ENCODE peak calls at places on chromosomes 11 and 22, in eight cellular contexts. One of them, this sample, is unnamed.

GRCh38 chr11:32029721-32030120 is 61.2 kb upstream of the RCN1 start:
- DNase-seq in astrocyte of the cerebellum: no peak
- DNase-seq in WTC11: no peak
- DNase-seq in body of pancreas: no peak
- DNase-seq in prostate gland: no peak
- DNase-seq in epithelial cell of esophagus: no peak
- DNase-seq in fibroblast of pulmonary artery: no peak
- DNase-seq in omental fat pad: no peak
- DNase-seq in this sample: no peak

GRCh38 chr22:48459859-48460823 is 1367.5 kb downstream of the BRD1 start:
- DNase-seq in body of pancreas: no peak
- DNase-seq in epithelial cell of esophagus: no peak
- DNase-seq in WTC11: no peak
- DNase-seq in prostate gland: no peak
- DNase-seq in omental fat pad: no peak
- DNase-seq in astrocyte of the cerebellum: no peak
- DNase-seq in fibroblast of pulmonary artery: no peak
- DNase-seq in this sample: no peak

GRCh38 chr11:44266056-44266780 is 43.7 kb downstream of the ALX4 start:
- DNase-seq in fibroblast of pulmonary artery: no peak
- DNase-seq in body of pancreas: no peak
- DNase-seq in WTC11: no peak
- DNase-seq in epithelial cell of esophagus: no peak
- DNase-seq in omental fat pad: no peak
- DNase-seq in astrocyte of the cerebellum: no peak
- DNase-seq in prostate gland: no peak
- DNase-seq in this sample: no peak

GRCh38 chr11:43644626-43645299 is 35.8 kb upstream of the HSD17B12 start:
- DNase-seq in omental fat pad: no peak
- DNase-seq in WTC11: no peak
- DNase-seq in body of pancreas: no peak
- DNase-seq in prostate gland: no peak
- DNase-seq in astrocyte of the cerebellum: no peak
- DNase-seq in fibroblast of pulmonary artery: peak
- DNase-seq in epithelial cell of esophagus: peak
- DNase-seq in this sample: peak

GRCh38 chr11:58575377-58576020 is at the start of gene LPXN:
- DNase-seq in omental fat pad: no peak
- DNase-seq in epithelial cell of esophagus: peak
- DNase-seq in body of pancreas: no peak
- DNase-seq in prostate gland: no peak
- DNase-seq in fibroblast of pulmonary artery: peak
- DNase-seq in astrocyte of the cerebellum: no peak
- DNase-seq in WTC11: no peak
- DNase-seq in this sample: peak

GRCh38 chr11:94132152-94132558 is 3.5 kb downstream of the PANX1 start:
- DNase-seq in body of pancreas: no peak
- DNase-seq in astrocyte of the cerebellum: peak
- DNase-seq in WTC11: no peak
- DNase-seq in fibroblast of pulmonary artery: peak
- DNase-seq in omental fat pad: peak
- DNase-seq in prostate gland: no peak
- DNase-seq in epithelial cell of esophagus: peak
- DNase-seq in this sample: no peak

GRCh38 chr11:96704847-96705246 is 315.0 kb downstream of the JRKL start:
- DNase-seq in omental fat pad: no peak
- DNase-seq in body of pancreas: no peak
- DNase-seq in epithelial cell of esophagus: no peak
- DNase-seq in WTC11: no peak
- DNase-seq in astrocyte of the cerebellum: no peak
- DNase-seq in fibroblast of pulmonary artery: peak
- DNase-seq in prostate gland: no peak
- DNase-seq in this sample: no peak

GRCh38 chr11:130904380-130904779 is 11.9 kb downstream of the SNX19 start:
- DNase-seq in prostate gland: no peak
- DNase-seq in epithelial cell of esophagus: peak
- DNase-seq in omental fat pad: no peak
- DNase-seq in fibroblast of pulmonary artery: peak
- DNase-seq in body of pancreas: no peak
- DNase-seq in astrocyte of the cerebellum: no peak
- DNase-seq in WTC11: no peak
- DNase-seq in this sample: no peak

GRCh38 chr22:38267086-38267485 is 5.7 kb downstream of the TMEM184B start:
- DNase-seq in astrocyte of the cerebellum: no peak
- DNase-seq in fibroblast of pulmonary artery: peak
- DNase-seq in prostate gland: no peak
- DNase-seq in epithelial cell of esophagus: no peak
- DNase-seq in omental fat pad: no peak
- DNase-seq in WTC11: no peak
- DNase-seq in body of pancreas: no peak
- DNase-seq in this sample: peak

GRCh38 chr11:102226702-102227101 is 90.6 kb upstream of the BIRC3 start:
- DNase-seq in prostate gland: peak
- DNase-seq in WTC11: no peak
- DNase-seq in omental fat pad: no peak
- DNase-seq in astrocyte of the cerebellum: peak
- DNase-seq in body of pancreas: no peak
- DNase-seq in epithelial cell of esophagus: peak
- DNase-seq in fibroblast of pulmonary artery: peak
- DNase-seq in this sample: no peak

GRCh38 chr22:47084226-47084625 is 321.8 kb downstream of the TBC1D22A start:
- DNase-seq in epithelial cell of esophagus: no peak
- DNase-seq in astrocyte of the cerebellum: no peak
- DNase-seq in fibroblast of pulmonary artery: no peak
- DNase-seq in WTC11: peak
- DNase-seq in prostate gland: no peak
- DNase-seq in omental fat pad: no peak
- DNase-seq in body of pancreas: no peak
- DNase-seq in this sample: no peak

GRCh38 chr11:38323961-38324761 is 1726.1 kb upstream of the RAG2 start:
- DNase-seq in omental fat pad: no peak
- DNase-seq in astrocyte of the cerebellum: no peak
- DNase-seq in fibroblast of pulmonary artery: no peak
- DNase-seq in body of pancreas: no peak
- DNase-seq in prostate gland: no peak
- DNase-seq in epithelial cell of esophagus: peak
- DNase-seq in WTC11: no peak
- DNase-seq in this sample: no peak

DNA sequence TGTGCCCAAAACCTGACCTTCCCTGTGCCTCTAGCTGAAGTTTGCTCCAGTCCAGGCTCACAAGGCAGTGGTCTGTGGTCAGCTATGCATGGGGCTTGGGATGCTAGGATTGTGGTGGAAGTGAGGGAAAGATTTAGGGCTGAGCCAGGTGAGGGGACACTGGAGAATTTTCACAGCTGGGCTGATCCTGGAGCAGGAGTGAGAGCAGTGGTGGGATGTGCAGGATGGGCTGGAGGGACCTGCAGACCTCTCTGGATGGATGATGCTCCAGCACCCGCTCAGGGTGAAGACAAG is 23.9 kb upstream of the KDM2A start:
- DNase-seq in fibroblast of pulmonary artery: no peak
- DNase-seq in omental fat pad: no peak
- DNase-seq in astrocyte of the cerebellum: no peak
- DNase-seq in body of pancreas: no peak
- DNase-seq in epithelial cell of esophagus: no peak
- DNase-seq in prostate gland: no peak
- DNase-seq in WTC11: no peak
- DNase-seq in this sample: no peak
- TF ChIP-seq CTCF in fibroblast of pulmonary artery: no peak
- TF ChIP-seq CTCF in omental fat pad: no peak
- TF ChIP-seq CTCF in astrocyte of the cerebellum: no peak
- TF ChIP-seq CTCF in body of pancreas: no peak
- TF ChIP-seq CTCF in epithelial cell of esophagus: peak
- TF ChIP-seq CTCF in prostate gland: no peak
- TF ChIP-seq CTCF in WTC11: peak
- TF ChIP-seq CTCF in this sample: no peak

GRCh38 chr11:78313181-78313788 is 104.3 kb downstream of the GAB2 start:
- DNase-seq in epithelial cell of esophagus: peak
- DNase-seq in fibroblast of pulmonary artery: peak
- DNase-seq in prostate gland: no peak
- DNase-seq in body of pancreas: no peak
- DNase-seq in omental fat pad: no peak
- DNase-seq in astrocyte of the cerebellum: peak
- DNase-seq in WTC11: no peak
- DNase-seq in this sample: no peak

GRCh38 chr11:78315724-78316123 is 101.9 kb downstream of the GAB2 start:
- DNase-seq in WTC11: no peak
- DNase-seq in body of pancreas: no peak
- DNase-seq in prostate gland: no peak
- DNase-seq in omental fat pad: no peak
- DNase-seq in astrocyte of the cerebellum: no peak
- DNase-seq in epithelial cell of esophagus: no peak
- DNase-seq in fibroblast of pulmonary artery: no peak
- DNase-seq in this sample: no peak

GRCh38 chr11:78312712-78313111 is 104.9 kb downstream of the GAB2 start:
- DNase-seq in body of pancreas: no peak
- DNase-seq in epithelial cell of esophagus: no peak
- DNase-seq in WTC11: no peak
- DNase-seq in omental fat pad: no peak
- DNase-seq in prostate gland: no peak
- DNase-seq in astrocyte of the cerebellum: no peak
- DNase-seq in fibroblast of pulmonary artery: no peak
- DNase-seq in this sample: no peak

GRCh38 chr11:78313898-78314297 is 103.7 kb downstream of the GAB2 start:
- DNase-seq in omental fat pad: no peak
- DNase-seq in astrocyte of the cerebellum: no peak
- DNase-seq in WTC11: no peak
- DNase-seq in prostate gland: no peak
- DNase-seq in body of pancreas: no peak
- DNase-seq in fibroblast of pulmonary artery: no peak
- DNase-seq in epithelial cell of esophagus: peak
- DNase-seq in this sample: no peak

DNA sequence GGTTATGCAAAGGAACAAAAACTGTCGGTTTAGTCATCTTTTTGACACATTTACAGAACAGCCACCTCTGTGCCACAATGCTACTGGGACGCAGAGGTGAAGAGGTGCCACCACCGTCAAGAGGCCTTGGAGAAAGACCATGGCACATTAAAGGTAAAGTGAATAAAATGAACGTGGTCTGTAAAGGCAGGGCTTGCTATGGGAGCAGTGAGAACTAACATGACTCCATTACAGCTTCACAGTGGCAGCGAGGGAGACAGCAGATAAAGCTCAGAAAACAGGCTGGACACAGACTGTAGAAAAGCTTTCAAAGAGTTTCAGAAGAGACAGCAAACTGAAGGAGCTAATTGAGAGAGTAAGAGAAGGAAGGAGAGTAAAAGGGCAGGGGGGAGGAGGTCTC is 102.9 kb downstream of the GAB2 start:
- DNase-seq in body of pancreas: no peak
- DNase-seq in prostate gland: no peak
- DNase-seq in fibroblast of pulmonary artery: no peak
- DNase-seq in WTC11: no peak
- DNase-seq in omental fat pad: no peak
- DNase-seq in astrocyte of the cerebellum: no peak
- DNase-seq in epithelial cell of esophagus: no peak
- DNase-seq in this sample: no peak
- TF ChIP-seq CTCF in body of pancreas: no peak
- TF ChIP-seq CTCF in prostate gland: no peak
- TF ChIP-seq CTCF in fibroblast of pulmonary artery: no peak
- TF ChIP-seq CTCF in WTC11: no peak
- TF ChIP-seq CTCF in omental fat pad: no peak
- TF ChIP-seq CTCF in astrocyte of the cerebellum: no peak
- TF ChIP-seq CTCF in epithelial cell of esophagus: no peak
- TF ChIP-seq CTCF in this sample: no peak

GRCh38 chr22:16783930-16784354 is 41.3 kb downstream of the XKR3 start:
- DNase-seq in body of pancreas: no peak
- DNase-seq in epithelial cell of esophagus: no peak
- DNase-seq in WTC11: no peak
- DNase-seq in omental fat pad: no peak
- DNase-seq in fibroblast of pulmonary artery: no peak
- DNase-seq in prostate gland: no peak
- DNase-seq in astrocyte of the cerebellum: no peak
- DNase-seq in this sample: no peak
- TF ChIP-seq CTCF in body of pancreas: no peak
- TF ChIP-seq CTCF in epithelial cell of esophagus: peak
- TF ChIP-seq CTCF in WTC11: peak
- TF ChIP-seq CTCF in omental fat pad: no peak
- TF ChIP-seq CTCF in fibroblast of pulmonary artery: no peak
- TF ChIP-seq CTCF in prostate gland: no peak
- TF ChIP-seq CTCF in astrocyte of the cerebellum: no peak
- TF ChIP-seq CTCF in this sample: peak

DNA sequence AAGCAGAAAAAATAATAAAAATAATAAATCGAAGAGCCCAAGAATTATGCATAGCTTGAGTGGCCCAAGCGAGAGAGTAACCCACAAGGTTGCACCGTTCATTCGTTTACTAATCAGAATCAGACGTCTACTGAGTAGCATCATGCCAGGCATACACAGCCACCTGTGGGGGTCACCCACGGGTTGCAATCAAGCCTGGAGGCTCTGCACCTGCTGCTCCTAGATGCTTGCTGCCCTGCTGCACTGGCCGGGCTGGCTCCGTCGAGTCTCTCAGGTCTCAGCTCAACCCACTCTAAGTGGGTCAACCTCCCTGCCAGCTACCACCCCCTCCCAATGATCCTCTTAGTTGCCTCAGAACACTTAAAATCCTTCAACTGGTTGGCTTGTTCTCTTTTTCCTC is 2.0 kb upstream of the TESMIN start:
- DNase-seq in fibroblast of pulmonary artery: no peak
- DNase-seq in astrocyte of the cerebellum: no peak
- DNase-seq in prostate gland: no peak
- DNase-seq in WTC11: no peak
- DNase-seq in body of pancreas: no peak
- DNase-seq in omental fat pad: no peak
- DNase-seq in epithelial cell of esophagus: no peak
- DNase-seq in this sample: no peak
- TF ChIP-seq CTCF in fibroblast of pulmonary artery: no peak
- TF ChIP-seq CTCF in astrocyte of the cerebellum: no peak
- TF ChIP-seq CTCF in prostate gland: no peak
- TF ChIP-seq CTCF in WTC11: no peak
- TF ChIP-seq CTCF in body of pancreas: no peak
- TF ChIP-seq CTCF in omental fat pad: no peak
- TF ChIP-seq CTCF in epithelial cell of esophagus: no peak
- TF ChIP-seq CTCF in this sample: no peak

GRCh38 chr11:30002157-30002556 is 14.7 kb downstream of the KCNA4 start:
- DNase-seq in epithelial cell of esophagus: peak
- DNase-seq in omental fat pad: no peak
- DNase-seq in WTC11: no peak
- DNase-seq in prostate gland: no peak
- DNase-seq in astrocyte of the cerebellum: no peak
- DNase-seq in fibroblast of pulmonary artery: no peak
- DNase-seq in body of pancreas: no peak
- DNase-seq in this sample: no peak
- TF ChIP-seq CTCF in epithelial cell of esophagus: no peak
- TF ChIP-seq CTCF in omental fat pad: no peak
- TF ChIP-seq CTCF in WTC11: no peak
- TF ChIP-seq CTCF in prostate gland: no peak
- TF ChIP-seq CTCF in astrocyte of the cerebellum: no peak
- TF ChIP-seq CTCF in fibroblast of pulmonary artery: no peak
- TF ChIP-seq CTCF in body of pancreas: no peak
- TF ChIP-seq CTCF in this sample: no peak